ENCODE peak calls at places on chromosomes 16 and 17, in four cellular contexts. J, O, T and N are unnamed samples.

GRCh38 chr16:878886-879285 is 78.4 kb upstream of the GNG13 start:
- DNase-seq in J (no peak), O (no peak), T (no peak), N (no peak)

GRCh38 chr17:67891481-67892119 is 66.3 kb downstream of the BPTF start:
- DNase-seq in O (peak; percentile 40), J (peak; percentile 77), T (peak; percentile 54), N (peak; percentile 2)

GRCh38 chr17:4263282-4264215 is at the start of gene ANKFY1:
- DNase-seq in J (peak; percentile 95), T (peak; percentile 88), O (peak; percentile 91), N (peak; percentile 97)

GRCh38 chr17:81429353-81429774 is 34.1 kb downstream of the BAHCC1 start:
- DNase-seq in T (peak; percentile 64), O (peak; percentile 68), J (peak; percentile 77), N (peak; percentile 74)

GRCh38 chr17:5011928-5012327 is 14.2 kb downstream of the KIF1C start:
- DNase-seq in J (peak; percentile 59), T (peak; percentile 53), O (no peak), N (peak; percentile 47)

GRCh38 chr16:31455601-31456314 is 3.5 kb upstream of the ARMC5 start:
- DNase-seq in O (no peak), J (no peak), T (no peak), N (peak; percentile 24)

GRCh38 chr17:29835438-29836351 is 94.3 kb downstream of the SSH2 start:
- DNase-seq in J (peak; percentile 57), O (no peak), T (peak; percentile 65), N (no peak)

GRCh38 chr17:39547713-39548478 is 59.8 kb downstream of the NEUROD2 start:
- DNase-seq in T (no peak), J (peak; percentile 56), O (no peak), N (peak; percentile 64)

GRCh38 chr16:17453365-17454122 is 17.2 kb downstream of the XYLT1 start:
- DNase-seq in T (no peak), J (no peak), O (no peak), N (no peak)

GRCh38 chr16:63067141-63067540 is 1030.9 kb upstream of the CDH8 start:
- DNase-seq in T (no peak), O (no peak), J (no peak), N (no peak)

GRCh38 chr17:17685775-17686291 is 4.6 kb downstream of the RAI1 start:
- DNase-seq in O (no peak), T (peak; percentile 81), J (peak; percentile 70), N (peak; percentile 83)

GRCh38 chr17:2057714-2058520 is 3.0 kb downstream of the HIC1 start:
- DNase-seq in O (no peak), J (peak; percentile 59), T (no peak), N (no peak)

GRCh38 chr16:1688807-1689560 is 10.9 kb downstream of the JPT2 start:
- DNase-seq in T (peak; percentile 94), J (peak; percentile 61), O (no peak), N (no peak)

GRCh38 chr16:1709356-1709755 is 3.4 kb downstream of the MAPK8IP3 start:
- DNase-seq in O (no peak), T (no peak), J (no peak), N (no peak)

GRCh38 chr17:79116575-79117368 is 42.1 kb downstream of the ENGASE start:
- DNase-seq in J (no peak), T (no peak), O (no peak), N (no peak)

GRCh38 chr17:32552280-32552679 is 65.5 kb downstream of the CDK5R1 start:
- DNase-seq in J (no peak), T (no peak), O (no peak), N (no peak)

GRCh38 chr17:64938925-64939474 is 19.7 kb upstream of the LRRC37A3 start:
- DNase-seq in T (no peak), O (no peak), J (peak; percentile 56), N (peak; percentile 42)

GRCh38 chr17:74810699-74811485 is 34.7 kb upstream of the NAT9 start:
- DNase-seq in J (no peak), O (peak; percentile 20), T (no peak), N (no peak)

GRCh38 chr17:45036696-45037095 is 14.7 kb downstream of the DCAKD start:
- DNase-seq in J (no peak), T (no peak), O (no peak), N (no peak)

GRCh38 chr16:59865071-59865671 is 1131.1 kb upstream of the GOT2 start:
- DNase-seq in T (peak; percentile 52), O (no peak), J (no peak), N (no peak)

GRCh38 chr17:28882154-28882895 is 15.2 kb downstream of the FLOT2 start:
- DNase-seq in J (no peak), O (no peak), T (no peak), N (no peak)

GRCh38 chr17:2053380-2054261 is 1.3 kb upstream of the HIC1 start:
- DNase-seq in J (peak; percentile 72), O (peak; percentile 17), T (peak; percentile 77), N (peak; percentile 76)

GRCh38 chr17:78019367-78019975 is 61.0 kb downstream of the TNRC6C start:
- DNase-seq in T (peak; percentile 33), O (peak; percentile 69), J (peak; percentile 65), N (peak; percentile 56)

GRCh38 chr16:70646260-70647241 is at the start of gene IL34:
- DNase-seq in J (peak; percentile 37), T (peak; percentile 30), O (no peak), N (no peak)

GRCh38 chr16:53220585-53220984 is 165.8 kb downstream of the CHD9 start:
- DNase-seq in T (peak; percentile 53), J (peak; percentile 60), O (no peak), N (peak; percentile 71)

GRCh38 chr16:48136547-48137360 is 19.0 kb downstream of the ABCC12 start:
- DNase-seq in O (no peak), T (peak; percentile 55), J (peak; percentile 60), N (no peak)

GRCh38 chr16:80932725-80933124 is 74.0 kb downstream of the CMC2 start:
- DNase-seq in T (peak; percentile 92), O (no peak), J (peak; percentile 96), N (peak; percentile 99)

GRCh38 chr17:74239169-74239568 is 25.8 kb downstream of the TTYH2 start:
- DNase-seq in T (peak; percentile 21), O (no peak), J (peak; percentile 80), N (no peak)